ENCODE peak calls at places on chromosomes 5 and 9, in seven cellular contexts. H is KBM-7, G is substantia nigra, O is neuronal stem cell, A is lung microvascular endothelial cell, C is SK-MEL-5, T is caudate nucleus. I is an unnamed sample.

GRCh38 chr5:146877178-146877681 is 1.3 kb downstream of the PPP2R2B start:
- DNase-seq in T (no peak), H (no peak), C (no peak), G (peak), O (no peak), A (peak), I (no peak)

GRCh38 chr5:43432486-43433365 is 20.5 kb upstream of the CCL28 start:
- DNase-seq in A (peak), O (no peak), T (peak), H (peak), C (peak), G (peak), I (no peak)

GRCh38 chr5:166102947-166103346 is 2188.5 kb upstream of the WWC1 start:
- DNase-seq in G (no peak), H (no peak), O (no peak), C (peak), A (no peak), T (no peak), I (no peak)

GRCh38 chr5:121910036-121910435 is 51.7 kb upstream of the SRFBP1 start:
- DNase-seq in G (no peak), T (no peak), O (no peak), A (no peak), C (no peak), H (no peak), I (no peak)

GRCh38 chr5:84715686-84716085 is 331.0 kb upstream of the EDIL3 start:
- DNase-seq in O (no peak), G (no peak), H (no peak), T (no peak), A (no peak), C (no peak), I (no peak)

GRCh38 chr5:134554319-134555222 is 29.1 kb downstream of the JADE2 start:
- DNase-seq in T (no peak), C (peak), A (peak), O (no peak), H (no peak), G (peak), I (no peak)

GRCh38 chr5:137392261-137392660 is 106.9 kb downstream of the SPOCK1 start:
- DNase-seq in H (no peak), C (no peak), O (no peak), G (no peak), A (no peak), T (no peak), I (no peak)

GRCh38 chr9:133846483-133847090 is 108.4 kb upstream of the SARDH start:
- DNase-seq in H (no peak), C (no peak), G (no peak), O (no peak), T (no peak), A (no peak), I (no peak)

GRCh38 chr5:7671420-7671819 is 179.5 kb downstream of the CFAP90 start:
- DNase-seq in O (no peak), A (no peak), C (no peak), T (no peak), H (no peak), G (no peak), I (no peak)

GRCh38 chr9:90726215-90726614 is 75.4 kb upstream of the SYK start:
- DNase-seq in G (no peak), A (no peak), C (no peak), H (no peak), O (no peak), T (no peak), I (no peak)

I was measured in GDM1.